ENCODE peak calls at places on chromosome 16, in five cellular contexts. Y, X, N, E and V are unnamed samples.

GRCh38 chr16:62035115-62036092 is 834 bp downstream of the CDH8 start:
- DNase-seq in Y (peak; percentile 93), X (no peak), N (peak; percentile 43), E (no peak), V (peak; percentile 89)

GRCh38 chr16:638034-638543 is 2.0 kb upstream of the METTL26 start:
- DNase-seq in Y (no peak), X (no peak), N (no peak), E (no peak), V (peak; percentile 33)

GRCh38 chr16:84058664-84059063 is 16.1 kb upstream of the SLC38A8 start:
- DNase-seq in Y (no peak), X (no peak), N (peak; percentile 53), E (no peak), V (no peak)

GRCh38 chr16:88957887-88958577 is 19.0 kb downstream of the CBFA2T3 start:
- DNase-seq in Y (no peak), X (no peak), N (no peak), E (no peak), V (no peak)

GRCh38 chr16:53789159-53789558 is 85.2 kb downstream of the FTO start:
- DNase-seq in Y (no peak), X (no peak), N (no peak), E (no peak), V (no peak)

GRCh38 chr16:57842606-57843005 is 40.3 kb upstream of the KIFC3 start:
- DNase-seq in Y (no peak), X (no peak), N (no peak), E (no peak), V (no peak)

GRCh38 chr16:84044108-84044488 is 1.5 kb upstream of the SLC38A8 start:
- DNase-seq in Y (peak; percentile 84), X (no peak), N (no peak), E (no peak), V (peak; percentile 65)

GRCh38 chr16:66152841-66153525 is 213.5 kb upstream of the CDH5 start:
- DNase-seq in Y (no peak), X (no peak), N (no peak), E (no peak), V (peak; percentile 59)

GRCh38 chr16:55495616-55496289 is 13.1 kb upstream of the LPCAT2 start:
- DNase-seq in Y (no peak), X (no peak), N (no peak), E (peak; percentile 37), V (no peak)

GRCh38 chr16:751152-752007 is 9.2 kb upstream of the MSLN start:
- DNase-seq in Y (no peak), X (no peak), N (no peak), E (no peak), V (no peak)

GRCh38 chr16:51051671-51052070 is 99.4 kb downstream of the SALL1 start:
- DNase-seq in Y (no peak), X (no peak), N (no peak), E (no peak), V (no peak)

GRCh38 chr16:1432388-1433262 is 1.7 kb downstream of the PERCC1 start:
- DNase-seq in Y (no peak), X (peak; percentile 60), N (no peak), E (no peak), V (no peak)

GRCh38 chr16:35305476-35305875 is 1846.1 kb downstream of the TP53TG3F start:
- DNase-seq in Y (no peak), X (no peak), N (no peak), E (peak; percentile 33), V (no peak)

GRCh38 chr16:30005341-30006094 is 5.3 kb downstream of the DOC2A start:
- DNase-seq in Y (peak; percentile 48), X (peak; percentile 62), N (peak; percentile 28), E (peak; percentile 47), V (peak; percentile 68)

GRCh38 chr16:12228607-12229499 is 252.3 kb downstream of the SNX29 start:
- DNase-seq in Y (peak; percentile 91), X (no peak), N (peak; percentile 68), E (peak; percentile 40), V (peak; percentile 80)

GRCh38 chr16:1929105-1929504 is 10.9 kb upstream of the HS3ST6 start:
- DNase-seq in Y (no peak), X (peak; percentile 54), N (no peak), E (no peak), V (peak; percentile 59)

GRCh38 chr16:14672403-14672971 is 21.6 kb downstream of the PLA2G10 start:
- DNase-seq in Y (no peak), X (no peak), N (no peak), E (no peak), V (peak; percentile 22)

GRCh38 chr16:17211797-17212196 is 259.0 kb downstream of the XYLT1 start:
- DNase-seq in Y (peak; percentile 87), X (peak; percentile 53), N (no peak), E (no peak), V (no peak)

GRCh38 chr16:12496181-12496580 is 307.5 kb downstream of the CPPED1 start:
- DNase-seq in Y (no peak), X (no peak), N (no peak), E (no peak), V (no peak)

GRCh38 chr16:49660647-49661046 is 195.3 kb downstream of the ZNF423 start:
- DNase-seq in Y (no peak), X (no peak), N (no peak), E (no peak), V (no peak)